ENCODE peak calls at places on chromosomes 6 and 20, in seven cellular contexts. J is neural progenitor cell, M is PC-9, Y is OCI-LY7, G is upper lobe of right lung, C is mammary epithelial cell, L is colonic mucosa. F is an unnamed sample.

GRCh38 chr20:17227199-17227535 is 327 bp downstream of the PCSK2 start:
- DNase-seq in C (no peak), M (no peak), Y (no peak), J (no peak), G (peak; percentile 56), L (no peak), F (no peak)

GRCh38 chr20:10990625-10991382 is 317.0 kb upstream of the JAG1 start:
- DNase-seq in G (no peak), L (no peak), C (no peak), J (no peak), Y (no peak), M (no peak), F (no peak)

GRCh38 chr6:15739867-15740266 is 77.0 kb upstream of the DTNBP1 start:
- DNase-seq in G (no peak), C (no peak), J (peak; percentile 55), Y (no peak), L (no peak), M (no peak), F (no peak)

GRCh38 chr6:139536751-139537617 is 162.5 kb upstream of the CITED2 start:
- DNase-seq in L (peak; percentile 51), G (no peak), C (no peak), J (no peak), Y (no peak), M (no peak), F (no peak)

GRCh38 chr20:4220352-4220751 is 205.0 kb upstream of the RNF24 start:
- DNase-seq in Y (no peak), L (no peak), C (no peak), J (no peak), M (no peak), G (no peak), F (no peak)

GRCh38 chr6:152223622-152224021 is 413.5 kb downstream of the SYNE1 start:
- DNase-seq in J (peak; percentile 31), M (no peak), L (no peak), G (no peak), C (no peak), Y (no peak), F (no peak)

GRCh38 chr6:162421004-162421403 is 306.6 kb downstream of the PRKN start:
- DNase-seq in C (no peak), Y (no peak), G (no peak), M (no peak), J (no peak), L (no peak), F (no peak)

GRCh38 chr20:527571-527886 is 16.1 kb downstream of the CSNK2A1 start:
- DNase-seq in M (no peak), G (no peak), C (no peak), L (no peak), J (no peak), Y (no peak), F (no peak)

GRCh38 chr6:72894091-72894490 is 272.2 kb downstream of the KCNQ5 start:
- DNase-seq in L (no peak), G (no peak), C (peak; percentile 58), Y (no peak), M (no peak), J (no peak), F (peak; percentile 14)

GRCh38 chr6:170076466-170077165 is 214.3 kb downstream of the DLL1 start:
- DNase-seq in G (peak; percentile 60), J (no peak), C (no peak), M (no peak), Y (no peak), L (no peak), F (no peak)

GRCh38 chr6:31441368-31442267 is 38.2 kb downstream of the MICA start:
- DNase-seq in J (peak; percentile 91), L (peak; percentile 90), G (peak; percentile 94), C (peak; percentile 32), Y (peak; percentile 78), M (peak; percentile 74), F (no peak)
- H3K27ac ChIP-seq in J (no peak overlapping the region), L (no peak overlapping the region), G (no peak overlapping the region), C (no peak overlapping the region), Y (no peak overlapping the region), M (no peak overlapping the region), F (no peak overlapping the region)

DNA sequence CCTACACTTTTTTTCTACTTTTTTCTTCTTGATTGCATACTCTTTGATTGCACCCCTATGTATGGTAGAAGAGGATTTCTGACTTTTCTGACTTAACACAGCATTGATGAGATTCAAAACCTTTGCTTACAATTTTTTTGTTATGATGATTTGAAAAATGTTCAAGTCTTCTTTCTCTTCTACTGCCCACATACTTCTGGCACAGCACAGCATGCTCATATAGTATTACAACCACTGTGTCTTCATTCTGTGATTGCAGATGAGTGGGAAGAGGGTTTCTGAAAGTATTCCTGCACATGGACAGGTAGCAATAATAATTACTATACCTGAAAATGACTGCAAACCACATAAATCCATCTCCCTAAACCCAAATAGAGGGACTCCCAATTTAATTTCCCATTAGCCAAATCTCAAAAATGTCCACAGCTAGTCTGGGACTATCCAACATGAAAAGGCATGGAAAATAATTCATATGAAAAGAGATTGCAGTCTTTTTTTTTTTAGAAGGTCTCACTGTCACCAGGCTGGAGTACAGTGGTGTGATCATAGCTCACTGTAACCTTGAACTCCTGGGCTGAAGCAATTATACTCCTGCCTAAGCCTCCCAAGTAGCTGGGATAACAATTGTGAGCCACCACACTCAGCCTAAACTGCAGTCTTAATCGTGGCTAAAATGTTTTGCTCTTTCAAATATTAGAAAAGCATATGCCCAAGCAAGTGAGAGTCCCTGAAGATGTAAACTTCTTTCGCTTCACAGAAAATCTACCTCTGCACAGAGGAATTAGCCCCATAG is 15.9 kb upstream of the TENT5A start:
- DNase-seq in Y (no peak), J (no peak), L (no peak), G (no peak), M (no peak), C (no peak), F (no peak)
- H3K4me1 ChIP-seq in Y (no peaks in the 10 kb centered on the region), J (peaks cover 6% of the 10 kb centered on the region), L (peaks cover 8% of the 10 kb centered on the region), G (peaks cover 20% of the 10 kb centered on the region), M (peaks cover 46% of the 10 kb centered on the region), C (peaks cover 45% of the 10 kb centered on the region), F (peaks cover 34% of the 10 kb centered on the region)

GRCh38 chr6:132365319-132365907 is 35.9 kb downstream of the MOXD1 start:
- DNase-seq in C (no peak), G (no peak), J (peak; percentile 30), M (no peak), Y (no peak), L (no peak), F (no peak)

GRCh38 chr6:132364249-132364648 is 37.0 kb downstream of the MOXD1 start:
- DNase-seq in L (no peak), G (no peak), C (no peak), J (no peak), M (no peak), Y (no peak), F (no peak)

GRCh38 chr6:132368916-132369481 is 32.3 kb downstream of the MOXD1 start:
- DNase-seq in G (no peak), Y (no peak), L (no peak), J (no peak), M (no peak), C (no peak), F (no peak)

GRCh38 chr6:132364675-132365074 is 36.6 kb downstream of the MOXD1 start:
- DNase-seq in C (no peak), Y (no peak), M (no peak), J (no peak), L (no peak), G (no peak), F (no peak)

DNA sequence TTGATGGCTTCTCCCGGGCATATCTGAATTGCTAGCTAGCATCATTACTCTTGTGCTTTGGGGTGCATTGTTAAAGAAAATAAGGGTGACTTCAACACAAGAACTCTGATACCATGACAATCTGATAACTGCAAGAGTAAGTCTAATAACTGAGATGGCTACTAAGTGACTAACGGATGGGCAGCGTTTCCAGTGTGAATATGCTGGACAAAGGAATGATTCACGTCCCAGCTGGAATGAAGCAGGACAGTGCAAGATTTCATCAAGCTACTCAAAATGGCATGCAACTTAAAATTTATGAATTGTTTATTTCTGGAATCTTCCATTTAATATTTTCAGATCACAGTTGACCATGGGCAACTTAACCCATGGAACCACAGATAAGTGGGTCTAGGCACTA is 31.7 kb downstream of the MOXD1 start:
- DNase-seq in G (no peak), Y (no peak), C (peak; percentile 24), J (no peak), M (no peak), L (no peak), F (no peak)
- H3K27ac ChIP-seq in G (no peak overlapping the region), Y (no peak overlapping the region), C (no peak overlapping the region), J (no peak overlapping the region), M (no peak overlapping the region), L (no peak overlapping the region), F (no peak overlapping the region)

DNA sequence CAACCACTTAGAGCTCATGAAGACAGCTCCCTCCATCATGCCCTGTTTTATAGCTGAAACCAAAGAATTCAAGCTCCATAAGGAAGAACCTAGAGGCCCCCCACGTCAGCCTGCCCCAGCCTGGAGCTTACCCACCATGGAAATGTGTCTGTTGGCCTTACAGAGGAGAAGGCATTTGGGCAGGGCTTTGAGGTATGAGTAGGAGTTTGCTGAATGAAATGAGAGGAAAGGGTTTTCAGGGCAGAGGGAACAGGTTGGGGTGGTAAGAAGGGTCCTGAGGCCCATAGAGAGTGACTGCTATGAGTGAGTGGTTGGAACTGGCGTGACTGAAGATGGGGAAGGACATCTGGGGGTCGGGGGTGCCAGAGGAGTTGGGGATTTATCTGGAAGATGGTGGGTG is 12.7 kb upstream of the GATA5 start:
- DNase-seq in Y (no peak), L (no peak), C (no peak), M (no peak), J (no peak), G (no peak), F (no peak)
- H3K4me1 ChIP-seq in Y (peaks cover under 1% of the 10 kb centered on the region), L (no peaks in the 10 kb centered on the region), C (peaks cover 14% of the 10 kb centered on the region), M (peaks cover 15% of the 10 kb centered on the region), J (peaks cover 24% of the 10 kb centered on the region), G (peaks cover 5% of the 10 kb centered on the region), F (peaks cover 10% of the 10 kb centered on the region)

DNA sequence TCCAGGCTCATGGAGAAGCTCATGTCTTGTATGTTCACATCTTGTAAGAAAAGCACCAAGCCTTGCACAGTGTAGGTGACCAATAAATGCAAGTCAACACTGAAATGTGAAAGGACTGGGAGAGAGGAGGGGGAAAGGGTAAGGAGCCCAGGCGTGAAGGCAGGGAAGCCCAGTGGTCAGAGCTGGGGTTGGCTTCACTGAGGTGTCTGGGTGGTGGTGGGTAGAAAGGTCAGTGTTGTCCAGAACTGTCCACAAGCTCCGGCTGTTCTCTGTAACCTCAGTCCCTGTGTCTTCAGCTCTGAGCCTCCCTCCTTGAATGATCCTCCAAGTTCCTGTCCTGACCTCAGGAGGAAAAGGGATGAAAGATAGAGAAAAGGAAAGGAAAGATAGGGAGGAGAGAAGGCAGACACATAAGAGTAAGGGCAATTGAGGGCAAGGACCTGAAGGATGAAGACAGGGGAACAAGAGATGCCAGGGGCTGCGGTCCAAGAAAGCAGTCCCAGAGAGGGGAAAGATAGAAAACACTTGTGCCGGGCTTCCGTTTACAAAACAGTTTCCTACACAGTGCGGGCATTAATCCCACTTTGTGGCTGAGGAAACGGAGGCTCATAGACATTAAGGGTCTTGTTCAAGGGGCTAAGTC is 2.4 kb upstream of the TNXB start:
- DNase-seq in G (no peak), C (no peak), L (no peak), J (no peak), M (no peak), Y (no peak), F (no peak)
- H3K27ac ChIP-seq in G (peak overlapping the region; percentile 77), C (no peak overlapping the region), L (no peak overlapping the region), J (no peak overlapping the region), M (no peak overlapping the region), Y (no peak overlapping the region), F (no peak overlapping the region)